ENCODE peak calls at places on chromosome 20, in eight cellular contexts. One of them, this sample, is unnamed.

GRCh38 chr20:60210779-60211617 is 252.8 kb downstream of the CDH26 start:
- DNase-seq in RPMI7951: peak; percentile 64
- DNase-seq in 8988T: peak; percentile 44
- DNase-seq in dorsolateral prefrontal cortex: peak; percentile 68
- DNase-seq in A549: peak; percentile 49
- DNase-seq in IMR-90: peak; percentile 60
- DNase-seq in sigmoid colon: no peak
- DNase-seq in progenitor cell of endocrine pancreas: peak; percentile 61
- DNase-seq in this sample: peak; percentile 38

GRCh38 chr20:35653430-35653734 is 11.3 kb downstream of the CPNE1 start:
- DNase-seq in dorsolateral prefrontal cortex: no peak
- DNase-seq in progenitor cell of endocrine pancreas: no peak
- DNase-seq in sigmoid colon: no peak
- DNase-seq in IMR-90: no peak
- DNase-seq in 8988T: no peak
- DNase-seq in A549: no peak
- DNase-seq in RPMI7951: no peak
- DNase-seq in this sample: no peak

GRCh38 chr20:37356387-37356786 is 10.4 kb downstream of the SRC start:
- DNase-seq in progenitor cell of endocrine pancreas: no peak
- DNase-seq in dorsolateral prefrontal cortex: peak; percentile 32
- DNase-seq in RPMI7951: peak; percentile 87
- DNase-seq in sigmoid colon: peak; percentile 92
- DNase-seq in A549: peak; percentile 42
- DNase-seq in 8988T: no peak
- DNase-seq in IMR-90: no peak
- DNase-seq in this sample: no peak

GRCh38 chr20:46056027-46056833 is 27.2 kb downstream of the SLC12A5 start:
- DNase-seq in sigmoid colon: peak; percentile 56
- DNase-seq in IMR-90: no peak
- DNase-seq in RPMI7951: no peak
- DNase-seq in dorsolateral prefrontal cortex: peak; percentile 43
- DNase-seq in 8988T: no peak
- DNase-seq in progenitor cell of endocrine pancreas: no peak
- DNase-seq in A549: no peak
- DNase-seq in this sample: no peak

GRCh38 chr20:58993332-58994248 is 12.5 kb downstream of the NELFCD start:
- DNase-seq in IMR-90: no peak
- DNase-seq in A549: no peak
- DNase-seq in progenitor cell of endocrine pancreas: no peak
- DNase-seq in dorsolateral prefrontal cortex: no peak
- DNase-seq in RPMI7951: no peak
- DNase-seq in 8988T: no peak
- DNase-seq in sigmoid colon: peak; percentile 56
- DNase-seq in this sample: no peak

GRCh38 chr20:32554965-32555289 is 30.2 kb downstream of the NOL4L start:
- DNase-seq in IMR-90: no peak
- DNase-seq in sigmoid colon: no peak
- DNase-seq in dorsolateral prefrontal cortex: no peak
- DNase-seq in RPMI7951: no peak
- DNase-seq in progenitor cell of endocrine pancreas: no peak
- DNase-seq in A549: no peak
- DNase-seq in 8988T: no peak
- DNase-seq in this sample: no peak

GRCh38 chr20:37968726-37969401 is 64.4 kb downstream of the TTI1 start:
- DNase-seq in 8988T: no peak
- DNase-seq in IMR-90: no peak
- DNase-seq in dorsolateral prefrontal cortex: no peak
- DNase-seq in progenitor cell of endocrine pancreas: no peak
- DNase-seq in A549: peak; percentile 13
- DNase-seq in RPMI7951: peak; percentile 63
- DNase-seq in sigmoid colon: no peak
- DNase-seq in this sample: peak; percentile 63

GRCh38 chr20:9886227-9886626 is 47.4 kb upstream of the PAK5 start:
- DNase-seq in progenitor cell of endocrine pancreas: no peak
- DNase-seq in IMR-90: peak; percentile 0
- DNase-seq in sigmoid colon: no peak
- DNase-seq in A549: no peak
- DNase-seq in 8988T: no peak
- DNase-seq in dorsolateral prefrontal cortex: no peak
- DNase-seq in RPMI7951: peak; percentile 71
- DNase-seq in this sample: no peak

GRCh38 chr20:51487525-51488279 is 54.8 kb downstream of the NFATC2 start:
- DNase-seq in RPMI7951: peak; percentile 96
- DNase-seq in 8988T: peak; percentile 73
- DNase-seq in dorsolateral prefrontal cortex: no peak
- DNase-seq in sigmoid colon: no peak
- DNase-seq in A549: peak; percentile 53
- DNase-seq in IMR-90: peak; percentile 95
- DNase-seq in progenitor cell of endocrine pancreas: no peak
- DNase-seq in this sample: no peak

GRCh38 chr20:61668064-61668463 is 397.6 kb downstream of the TAF4 start:
- DNase-seq in RPMI7951: no peak
- DNase-seq in IMR-90: no peak
- DNase-seq in 8988T: no peak
- DNase-seq in A549: no peak
- DNase-seq in progenitor cell of endocrine pancreas: no peak
- DNase-seq in dorsolateral prefrontal cortex: no peak
- DNase-seq in sigmoid colon: no peak
- DNase-seq in this sample: peak; percentile 37

GRCh38 chr20:36792422-36792821 is 18.9 kb upstream of the DSN1 start:
- DNase-seq in dorsolateral prefrontal cortex: peak; percentile 24
- DNase-seq in A549: peak; percentile 77
- DNase-seq in sigmoid colon: no peak
- DNase-seq in progenitor cell of endocrine pancreas: no peak
- DNase-seq in RPMI7951: peak; percentile 76
- DNase-seq in 8988T: peak; percentile 70
- DNase-seq in IMR-90: peak; percentile 72
- DNase-seq in this sample: no peak

GRCh38 chr20:41167481-41168253 is 30.3 kb downstream of the PLCG1 start:
- DNase-seq in A549: no peak
- DNase-seq in IMR-90: no peak
- DNase-seq in dorsolateral prefrontal cortex: no peak
- DNase-seq in sigmoid colon: peak; percentile 36
- DNase-seq in 8988T: no peak
- DNase-seq in progenitor cell of endocrine pancreas: no peak
- DNase-seq in RPMI7951: no peak
- DNase-seq in this sample: no peak

GRCh38 chr20:37270586-37271420 is 9.2 kb upstream of the GHRH start:
- DNase-seq in sigmoid colon: no peak
- DNase-seq in progenitor cell of endocrine pancreas: no peak
- DNase-seq in IMR-90: peak; percentile 50
- DNase-seq in 8988T: no peak
- DNase-seq in A549: no peak
- DNase-seq in RPMI7951: peak; percentile 77
- DNase-seq in dorsolateral prefrontal cortex: no peak
- DNase-seq in this sample: no peak

GRCh38 chr20:10508468-10509251 is 73.6 kb downstream of the SLX4IP start:
- DNase-seq in A549: peak; percentile 29
- DNase-seq in IMR-90: peak; percentile 70
- DNase-seq in dorsolateral prefrontal cortex: no peak
- DNase-seq in RPMI7951: peak; percentile 64
- DNase-seq in progenitor cell of endocrine pancreas: no peak
- DNase-seq in 8988T: no peak
- DNase-seq in sigmoid colon: peak; percentile 82
- DNase-seq in this sample: no peak

This sample was measured in NCI-H748 treated with DMSO at 0.1 percent for 48 hours.